ENCODE peak calls at places on chromosomes 11 and 22, in six cellular contexts. M is mucosa of descending colon; I is astrocyte of the cerebellum; Z is fibroblast of the aortic adventitia; J is activated CD8-positive, alpha-beta T cell treated with anti-CD3 and anti-CD28 coated beads for 36 hours; V is AG04450. N is an unnamed sample.
A peak's percentile ranks its signal among the peaks of the same experiment; 100 is the strongest.

GRCh38 chr11:61026121-61027031 is 54.9 kb downstream of the CD6 start:
- DNase-seq in I (no peak), V (no peak), M (peak; percentile 26), Z (no peak), J (peak; percentile 69), N (peak; percentile 60)

GRCh38 chr11:97414801-97415200 is 1025.0 kb downstream of the JRKL start:
- DNase-seq in J (no peak), Z (no peak), M (no peak), V (no peak), I (no peak), N (no peak)

GRCh38 chr22:47724751-47725150 is 962.3 kb downstream of the TBC1D22A start:
- DNase-seq in J (no peak), V (no peak), Z (no peak), M (no peak), I (no peak), N (no peak)

GRCh38 chr11:48101958-48102357 is 114.7 kb upstream of the OR4B1 start:
- DNase-seq in J (no peak), V (no peak), M (peak; percentile 44), I (no peak), Z (no peak), N (no peak)

GRCh38 chr22:32217465-32217864 is 12.6 kb upstream of the RFPL2 start:
- DNase-seq in J (no peak), Z (no peak), I (no peak), V (no peak), M (no peak), N (no peak)

GRCh38 chr11:120089036-120090001 is 48.6 kb downstream of the TRIM29 start:
- DNase-seq in I (no peak), Z (no peak), M (no peak), V (no peak), J (no peak), N (no peak)

GRCh38 chr11:44766112-44766971 is 39.6 kb downstream of the TSPAN18 start:
- DNase-seq in J (no peak), M (peak; percentile 17), I (peak; percentile 89), Z (peak; percentile 93), V (peak; percentile 44), N (no peak)

GRCh38 chr11:109914809-109915653 is 178.2 kb upstream of the ZC3H12C start:
- DNase-seq in Z (peak; percentile 49), J (no peak), I (peak; percentile 3), V (no peak), M (no peak), N (no peak)

GRCh38 chr11:128624269-128625170 is 37.2 kb upstream of the ETS1 start:
- DNase-seq in I (no peak), M (peak; percentile 34), J (peak; percentile 77), Z (no peak), V (no peak), N (peak; percentile 86)

GRCh38 chr11:77066229-77067023 is at the start of gene CAPN5:
- DNase-seq in V (peak; percentile 76), I (peak; percentile 82), Z (peak; percentile 89), M (peak; percentile 95), J (peak; percentile 87), N (peak; percentile 96)

GRCh38 chr11:124899376-124900145 is 1.9 kb upstream of the ROBO4 start:
- DNase-seq in V (no peak), M (no peak), Z (peak; percentile 21), J (no peak), I (no peak), N (no peak)
- TF ChIP-seq CTCF in V (peak; percentile 6), M (no peak), Z (peak; percentile 36), J (no peak), I (peak; percentile 40), N (no peak)

DNA sequence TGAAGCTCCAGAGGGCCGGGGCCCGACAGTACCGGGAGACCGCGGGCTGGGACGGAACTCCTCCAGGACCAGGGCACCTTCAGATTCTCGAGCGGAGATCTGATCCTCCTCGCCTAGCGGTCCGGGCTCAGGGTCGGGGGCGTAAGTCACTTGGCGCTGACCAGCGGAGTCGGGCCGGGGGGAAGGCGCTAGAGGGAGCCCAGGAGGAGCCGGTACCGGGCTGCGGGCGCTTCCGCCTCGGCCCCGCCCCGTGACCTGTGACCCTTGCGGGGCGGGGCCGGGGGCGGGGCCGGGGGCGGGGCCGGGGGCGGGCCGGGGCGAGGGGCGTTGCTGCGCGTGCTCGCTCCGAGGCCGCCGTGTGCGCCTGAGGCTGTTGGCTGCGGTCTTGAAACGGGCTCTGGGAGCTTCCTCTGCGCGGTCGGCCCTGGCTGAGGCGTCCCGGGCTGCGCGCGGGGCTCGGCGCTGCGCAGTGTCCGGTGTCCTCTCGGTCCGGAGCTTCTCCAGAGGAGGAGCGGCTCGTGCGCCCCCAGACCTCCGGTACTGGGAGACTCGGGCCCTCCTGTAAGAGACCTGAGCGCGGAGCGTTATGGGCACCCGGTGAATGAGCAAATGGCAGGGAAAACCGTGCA is at the start of gene ARSA:
- DNase-seq in M (peak; percentile 83), I (peak; percentile 38), Z (peak; percentile 78), V (peak; percentile 43), J (peak; percentile 80), N (peak; percentile 84)
- TF ChIP-seq CTCF in M (peak; percentile 33), I (peak; percentile 19), Z (peak; percentile 51), V (peak; percentile 38), J (peak; percentile 7), N (peak; percentile 38)

GRCh38 chr11:46521947-46522681 is 71.7 kb downstream of the AMBRA1 start:
- DNase-seq in M (no peak), V (no peak), J (no peak), Z (peak; percentile 23), I (peak; percentile 63), N (no peak)
- TF ChIP-seq CTCF in M (no peak), V (peak; percentile 58), J (peak; percentile 33), Z (peak; percentile 39), I (peak; percentile 51), N (no peak)

GRCh38 chr11:66478823-66479740 is 1.2 kb upstream of the DPP3 start:
- DNase-seq in I (no peak), M (peak; percentile 54), V (no peak), J (peak; percentile 68), Z (peak; percentile 39), N (no peak)
- TF ChIP-seq CTCF in I (peak; percentile 73), M (peak; percentile 53), V (peak; percentile 75), J (peak; percentile 95), Z (peak; percentile 75), N (peak; percentile 80)

GRCh38 chr22:45240810-45241631 is at the start of gene KIAA0930:
- DNase-seq in V (peak; percentile 29), M (peak; percentile 85), J (peak; percentile 91), Z (peak; percentile 63), I (peak; percentile 20), N (peak; percentile 99)

GRCh38 chr22:45240137-45240809 is 421 bp downstream of the KIAA0930 start:
- DNase-seq in M (peak; percentile 59), Z (peak; percentile 16), V (no peak), I (no peak), J (peak; percentile 58), N (peak; percentile 69)

GRCh38 chr22:45239378-45240136 is 1.1 kb downstream of the KIAA0930 start:
- DNase-seq in Z (no peak), M (no peak), V (no peak), J (no peak), I (no peak), N (no peak)

GRCh38 chr22:45246060-45246985 is 5.6 kb upstream of the KIAA0930 start:
- DNase-seq in V (peak; percentile 94), J (no peak), Z (peak; percentile 93), I (peak; percentile 87), M (peak; percentile 82), N (no peak)

GRCh38 chr22:45242778-45243191 is 2.1 kb upstream of the KIAA0930 start:
- DNase-seq in Z (no peak), I (no peak), V (no peak), J (no peak), M (peak; percentile 81), N (no peak)
- TF ChIP-seq CTCF in Z (peak; percentile 17), I (no peak), V (peak; percentile 12), J (peak; percentile 14), M (no peak), N (no peak)

DNA sequence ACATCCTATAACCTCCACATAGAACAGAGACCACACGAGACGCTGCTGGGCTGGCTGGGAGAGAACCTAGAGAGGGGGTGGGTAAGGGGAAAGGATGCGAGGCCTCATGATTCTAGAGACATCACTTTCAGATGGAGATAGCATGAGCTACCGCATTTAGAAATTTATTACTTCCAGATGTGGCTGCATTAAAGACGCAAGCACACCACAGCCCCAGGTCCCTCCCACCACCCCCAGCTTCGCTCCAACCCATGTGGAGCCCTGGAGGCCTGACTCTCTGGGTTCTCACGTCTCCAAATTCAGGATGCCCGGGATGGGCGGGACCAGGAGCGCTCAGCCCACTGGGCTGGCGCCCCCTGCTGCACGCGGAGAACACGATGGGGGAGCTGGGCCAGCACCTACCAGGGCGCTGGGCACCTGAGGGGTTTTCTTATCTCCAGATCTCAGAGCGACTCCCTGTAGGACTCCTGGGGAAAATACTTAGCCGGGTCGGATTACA is 13.6 kb downstream of the MRPL21 start:
- DNase-seq in M (peak; percentile 35), V (peak; percentile 27), Z (peak; percentile 94), I (peak; percentile 26), J (no peak), N (no peak)
- TF ChIP-seq CTCF in M (no peak), V (peak; percentile 57), Z (peak; percentile 84), I (peak; percentile 66), J (no peak), N (no peak)

GRCh38 chr11:2837651-2838050 is 47.9 kb downstream of the CDKN1C start:
- DNase-seq in I (no peak), M (no peak), V (no peak), J (no peak), Z (no peak), N (no peak)

GRCh38 chr11:2836335-2837095 is 49.1 kb downstream of the CDKN1C start:
- DNase-seq in Z (no peak), M (no peak), I (no peak), V (no peak), J (no peak), N (no peak)

GRCh38 chr11:2835768-2836150 is 49.8 kb downstream of the CDKN1C start:
- DNase-seq in V (no peak), I (no peak), Z (no peak), J (no peak), M (no peak), N (no peak)

GRCh38 chr11:2838091-2838490 is 47.5 kb downstream of the CDKN1C start:
- DNase-seq in J (no peak), M (no peak), Z (no peak), V (no peak), I (no peak), N (no peak)

GRCh38 chr11:2837096-2837601 is 48.4 kb downstream of the CDKN1C start:
- DNase-seq in I (no peak), Z (peak; percentile 50), M (peak; percentile 71), J (no peak), V (no peak), N (no peak)
- TF ChIP-seq CTCF in I (no peak), Z (peak; percentile 53), M (no peak), J (no peak), V (peak; percentile 28), N (no peak)

GRCh38 chr22:18998998-18999397 is 62.9 kb upstream of the PRODH start:
- DNase-seq in M (no peak), J (peak; percentile 62), I (no peak), Z (no peak), V (no peak), N (no peak)
- TF ChIP-seq CTCF in M (no peak), J (peak; percentile 44), I (peak; percentile 17), Z (no peak), V (peak; percentile 11), N (no peak)

GRCh38 chr11:6319001-6319878 is 1.1 kb downstream of the CAVIN3 start:
- DNase-seq in I (no peak), V (no peak), M (peak; percentile 10), Z (peak; percentile 45), J (no peak), N (no peak)
- TF ChIP-seq CTCF in I (no peak), V (peak; percentile 0), M (no peak), Z (no peak), J (no peak), N (no peak)

GRCh38 chr22:24144471-24145115 is 36.7 kb upstream of the SUSD2 start:
- DNase-seq in I (no peak), M (no peak), Z (no peak), J (no peak), V (no peak), N (no peak)
- TF ChIP-seq CTCF in I (no peak), M (no peak), Z (no peak), J (no peak), V (no peak), N (no peak)